ENCODE peak calls at places on chromosome 16, in seven cellular contexts. One of them, this sample, is unnamed.

GRCh38 chr16:9275816-9276354 is 184.4 kb downstream of the HAPSTR1 start:
- DNase-seq in thoracic aorta: no peak
- DNase-seq in activated T-cell treated with anti-CD3 and anti-CD28 coated beads, Interleukin-2, amount 50 U/mL, for 48 hours: no peak
- DNase-seq in IMR-90: no peak
- DNase-seq in ACHN: no peak
- DNase-seq in activated CD8-positive, alpha-beta memory T cell treated with anti-CD3 and anti-CD28 coated beads, Interleukin-2, amount 10 ng/mL, durations not matched to agents 7 days and 5 days: no peak
- DNase-seq in activated naive CD4-positive, alpha-beta T cell: no peak
- DNase-seq in this sample: no peak

GRCh38 chr16:21989141-21989540 is 11.8 kb downstream of the PDZD9 start:
- DNase-seq in IMR-90: peak; percentile 10
- DNase-seq in activated CD8-positive, alpha-beta memory T cell treated with anti-CD3 and anti-CD28 coated beads, Interleukin-2, amount 10 ng/mL, durations not matched to agents 7 days and 5 days: no peak
- DNase-seq in activated T-cell treated with anti-CD3 and anti-CD28 coated beads, Interleukin-2, amount 50 U/mL, for 48 hours: no peak
- DNase-seq in activated naive CD4-positive, alpha-beta T cell: no peak
- DNase-seq in ACHN: no peak
- DNase-seq in thoracic aorta: no peak
- DNase-seq in this sample: no peak

GRCh38 chr16:57620316-57621231 is 7.9 kb upstream of the ADGRG1 start:
- DNase-seq in thoracic aorta: no peak
- DNase-seq in activated T-cell treated with anti-CD3 and anti-CD28 coated beads, Interleukin-2, amount 50 U/mL, for 48 hours: no peak
- DNase-seq in activated CD8-positive, alpha-beta memory T cell treated with anti-CD3 and anti-CD28 coated beads, Interleukin-2, amount 10 ng/mL, durations not matched to agents 7 days and 5 days: no peak
- DNase-seq in activated naive CD4-positive, alpha-beta T cell: no peak
- DNase-seq in IMR-90: no peak
- DNase-seq in ACHN: no peak
- DNase-seq in this sample: peak; percentile 28

GRCh38 chr16:86786338-86786737 is 208.0 kb downstream of the FOXL1 start:
- DNase-seq in ACHN: peak; percentile 38
- DNase-seq in IMR-90: no peak
- DNase-seq in activated T-cell treated with anti-CD3 and anti-CD28 coated beads, Interleukin-2, amount 50 U/mL, for 48 hours: no peak
- DNase-seq in activated naive CD4-positive, alpha-beta T cell: no peak
- DNase-seq in activated CD8-positive, alpha-beta memory T cell treated with anti-CD3 and anti-CD28 coated beads, Interleukin-2, amount 10 ng/mL, durations not matched to agents 7 days and 5 days: no peak
- DNase-seq in thoracic aorta: no peak
- DNase-seq in this sample: no peak

GRCh38 chr16:84700518-84701277 is 898 bp downstream of the USP10 start:
- DNase-seq in activated T-cell treated with anti-CD3 and anti-CD28 coated beads, Interleukin-2, amount 50 U/mL, for 48 hours: no peak
- DNase-seq in activated naive CD4-positive, alpha-beta T cell: peak; percentile 17
- DNase-seq in thoracic aorta: no peak
- DNase-seq in IMR-90: peak; percentile 29
- DNase-seq in activated CD8-positive, alpha-beta memory T cell treated with anti-CD3 and anti-CD28 coated beads, Interleukin-2, amount 10 ng/mL, durations not matched to agents 7 days and 5 days: peak; percentile 69
- DNase-seq in ACHN: peak; percentile 50
- DNase-seq in this sample: no peak

GRCh38 chr16:74660383-74660782 is 6.3 kb downstream of the RFWD3 start:
- DNase-seq in IMR-90: no peak
- DNase-seq in activated T-cell treated with anti-CD3 and anti-CD28 coated beads, Interleukin-2, amount 50 U/mL, for 48 hours: no peak
- DNase-seq in activated CD8-positive, alpha-beta memory T cell treated with anti-CD3 and anti-CD28 coated beads, Interleukin-2, amount 10 ng/mL, durations not matched to agents 7 days and 5 days: no peak
- DNase-seq in ACHN: no peak
- DNase-seq in thoracic aorta: no peak
- DNase-seq in activated naive CD4-positive, alpha-beta T cell: no peak
- DNase-seq in this sample: no peak

GRCh38 chr16:8729779-8730334 is 55.4 kb downstream of the ABAT start:
- DNase-seq in ACHN: no peak
- DNase-seq in activated CD8-positive, alpha-beta memory T cell treated with anti-CD3 and anti-CD28 coated beads, Interleukin-2, amount 10 ng/mL, durations not matched to agents 7 days and 5 days: no peak
- DNase-seq in thoracic aorta: no peak
- DNase-seq in activated T-cell treated with anti-CD3 and anti-CD28 coated beads, Interleukin-2, amount 50 U/mL, for 48 hours: no peak
- DNase-seq in activated naive CD4-positive, alpha-beta T cell: no peak
- DNase-seq in IMR-90: no peak
- DNase-seq in this sample: no peak

GRCh38 chr16:46962629-46963028 is 10.8 kb downstream of the DNAJA2 start:
- DNase-seq in thoracic aorta: no peak
- DNase-seq in activated CD8-positive, alpha-beta memory T cell treated with anti-CD3 and anti-CD28 coated beads, Interleukin-2, amount 10 ng/mL, durations not matched to agents 7 days and 5 days: no peak
- DNase-seq in IMR-90: no peak
- DNase-seq in ACHN: no peak
- DNase-seq in activated naive CD4-positive, alpha-beta T cell: no peak
- DNase-seq in activated T-cell treated with anti-CD3 and anti-CD28 coated beads, Interleukin-2, amount 50 U/mL, for 48 hours: no peak
- DNase-seq in this sample: no peak

GRCh38 chr16:73886378-73886777 is 410.2 kb upstream of the PSMD7 start:
- DNase-seq in IMR-90: no peak
- DNase-seq in activated naive CD4-positive, alpha-beta T cell: no peak
- DNase-seq in thoracic aorta: no peak
- DNase-seq in activated CD8-positive, alpha-beta memory T cell treated with anti-CD3 and anti-CD28 coated beads, Interleukin-2, amount 10 ng/mL, durations not matched to agents 7 days and 5 days: no peak
- DNase-seq in ACHN: no peak
- DNase-seq in activated T-cell treated with anti-CD3 and anti-CD28 coated beads, Interleukin-2, amount 50 U/mL, for 48 hours: no peak
- DNase-seq in this sample: no peak

GRCh38 chr16:12535535-12536411 is 267.9 kb downstream of the CPPED1 start:
- DNase-seq in activated naive CD4-positive, alpha-beta T cell: no peak
- DNase-seq in IMR-90: no peak
- DNase-seq in thoracic aorta: no peak
- DNase-seq in ACHN: peak; percentile 19
- DNase-seq in activated T-cell treated with anti-CD3 and anti-CD28 coated beads, Interleukin-2, amount 50 U/mL, for 48 hours: peak; percentile 73
- DNase-seq in activated CD8-positive, alpha-beta memory T cell treated with anti-CD3 and anti-CD28 coated beads, Interleukin-2, amount 10 ng/mL, durations not matched to agents 7 days and 5 days: peak; percentile 81
- DNase-seq in this sample: no peak

GRCh38 chr16:89922477-89922883 is 662 bp upstream of the TUBB3 start:
- DNase-seq in activated CD8-positive, alpha-beta memory T cell treated with anti-CD3 and anti-CD28 coated beads, Interleukin-2, amount 10 ng/mL, durations not matched to agents 7 days and 5 days: peak; percentile 84
- DNase-seq in activated T-cell treated with anti-CD3 and anti-CD28 coated beads, Interleukin-2, amount 50 U/mL, for 48 hours: peak; percentile 61
- DNase-seq in IMR-90: peak; percentile 91
- DNase-seq in activated naive CD4-positive, alpha-beta T cell: no peak
- DNase-seq in thoracic aorta: peak; percentile 80
- DNase-seq in ACHN: peak; percentile 95
- DNase-seq in this sample: peak; percentile 80

GRCh38 chr16:47320546-47321315 is 140.1 kb downstream of the ITFG1 start:
- DNase-seq in activated naive CD4-positive, alpha-beta T cell: no peak
- DNase-seq in ACHN: no peak
- DNase-seq in IMR-90: peak; percentile 65
- DNase-seq in activated CD8-positive, alpha-beta memory T cell treated with anti-CD3 and anti-CD28 coated beads, Interleukin-2, amount 10 ng/mL, durations not matched to agents 7 days and 5 days: no peak
- DNase-seq in activated T-cell treated with anti-CD3 and anti-CD28 coated beads, Interleukin-2, amount 50 U/mL, for 48 hours: no peak
- DNase-seq in thoracic aorta: no peak
- DNase-seq in this sample: no peak

GRCh38 chr16:72952404-72953301 is 95.3 kb downstream of the ZFHX3 start:
- DNase-seq in ACHN: no peak
- DNase-seq in activated naive CD4-positive, alpha-beta T cell: no peak
- DNase-seq in activated CD8-positive, alpha-beta memory T cell treated with anti-CD3 and anti-CD28 coated beads, Interleukin-2, amount 10 ng/mL, durations not matched to agents 7 days and 5 days: no peak
- DNase-seq in thoracic aorta: no peak
- DNase-seq in IMR-90: peak; percentile 89
- DNase-seq in activated T-cell treated with anti-CD3 and anti-CD28 coated beads, Interleukin-2, amount 50 U/mL, for 48 hours: no peak
- DNase-seq in this sample: no peak

GRCh38 chr16:75195811-75196790 is 10.9 kb downstream of the CTRB2 start:
- DNase-seq in IMR-90: no peak
- DNase-seq in activated naive CD4-positive, alpha-beta T cell: no peak
- DNase-seq in activated T-cell treated with anti-CD3 and anti-CD28 coated beads, Interleukin-2, amount 50 U/mL, for 48 hours: peak; percentile 15
- DNase-seq in thoracic aorta: no peak
- DNase-seq in ACHN: no peak
- DNase-seq in activated CD8-positive, alpha-beta memory T cell treated with anti-CD3 and anti-CD28 coated beads, Interleukin-2, amount 10 ng/mL, durations not matched to agents 7 days and 5 days: peak; percentile 36
- DNase-seq in this sample: no peak

GRCh38 chr16:85598141-85598540 is 15.0 kb upstream of the GSE1 start:
- DNase-seq in ACHN: no peak
- DNase-seq in activated T-cell treated with anti-CD3 and anti-CD28 coated beads, Interleukin-2, amount 50 U/mL, for 48 hours: no peak
- DNase-seq in IMR-90: no peak
- DNase-seq in activated naive CD4-positive, alpha-beta T cell: no peak
- DNase-seq in thoracic aorta: no peak
- DNase-seq in activated CD8-positive, alpha-beta memory T cell treated with anti-CD3 and anti-CD28 coated beads, Interleukin-2, amount 10 ng/mL, durations not matched to agents 7 days and 5 days: no peak
- DNase-seq in this sample: no peak

GRCh38 chr16:72967941-72968340 is 80.0 kb downstream of the ZFHX3 start:
- DNase-seq in thoracic aorta: no peak
- DNase-seq in activated CD8-positive, alpha-beta memory T cell treated with anti-CD3 and anti-CD28 coated beads, Interleukin-2, amount 10 ng/mL, durations not matched to agents 7 days and 5 days: no peak
- DNase-seq in activated T-cell treated with anti-CD3 and anti-CD28 coated beads, Interleukin-2, amount 50 U/mL, for 48 hours: no peak
- DNase-seq in ACHN: no peak
- DNase-seq in IMR-90: no peak
- DNase-seq in activated naive CD4-positive, alpha-beta T cell: no peak
- DNase-seq in this sample: no peak

GRCh38 chr16:10981697-10982216 is 37.4 kb downstream of the CLEC16A start:
- DNase-seq in IMR-90: no peak
- DNase-seq in activated CD8-positive, alpha-beta memory T cell treated with anti-CD3 and anti-CD28 coated beads, Interleukin-2, amount 10 ng/mL, durations not matched to agents 7 days and 5 days: peak; percentile 87
- DNase-seq in ACHN: peak; percentile 42
- DNase-seq in activated T-cell treated with anti-CD3 and anti-CD28 coated beads, Interleukin-2, amount 50 U/mL, for 48 hours: peak; percentile 73
- DNase-seq in thoracic aorta: no peak
- DNase-seq in activated naive CD4-positive, alpha-beta T cell: no peak
- DNase-seq in this sample: no peak

GRCh38 chr16:27779719-27780161 is 229.8 kb downstream of the KATNIP start:
- DNase-seq in activated CD8-positive, alpha-beta memory T cell treated with anti-CD3 and anti-CD28 coated beads, Interleukin-2, amount 10 ng/mL, durations not matched to agents 7 days and 5 days: no peak
- DNase-seq in ACHN: no peak
- DNase-seq in activated naive CD4-positive, alpha-beta T cell: no peak
- DNase-seq in IMR-90: peak; percentile 46
- DNase-seq in activated T-cell treated with anti-CD3 and anti-CD28 coated beads, Interleukin-2, amount 50 U/mL, for 48 hours: no peak
- DNase-seq in thoracic aorta: no peak
- DNase-seq in this sample: peak; percentile 58

GRCh38 chr16:63192969-63193368 is 1156.7 kb upstream of the CDH8 start:
- DNase-seq in activated CD8-positive, alpha-beta memory T cell treated with anti-CD3 and anti-CD28 coated beads, Interleukin-2, amount 10 ng/mL, durations not matched to agents 7 days and 5 days: no peak
- DNase-seq in activated naive CD4-positive, alpha-beta T cell: no peak
- DNase-seq in ACHN: peak; percentile 7
- DNase-seq in thoracic aorta: no peak
- DNase-seq in IMR-90: no peak
- DNase-seq in activated T-cell treated with anti-CD3 and anti-CD28 coated beads, Interleukin-2, amount 50 U/mL, for 48 hours: no peak
- DNase-seq in this sample: no peak

GRCh38 chr16:12462690-12463646 is 340.7 kb downstream of the CPPED1 start:
- DNase-seq in thoracic aorta: no peak
- DNase-seq in activated naive CD4-positive, alpha-beta T cell: no peak
- DNase-seq in activated CD8-positive, alpha-beta memory T cell treated with anti-CD3 and anti-CD28 coated beads, Interleukin-2, amount 10 ng/mL, durations not matched to agents 7 days and 5 days: no peak
- DNase-seq in activated T-cell treated with anti-CD3 and anti-CD28 coated beads, Interleukin-2, amount 50 U/mL, for 48 hours: no peak
- DNase-seq in IMR-90: peak; percentile 82
- DNase-seq in ACHN: no peak
- DNase-seq in this sample: no peak

GRCh38 chr16:65044861-65045260 is 77.0 kb downstream of the CDH11 start:
- DNase-seq in IMR-90: peak; percentile 92
- DNase-seq in activated CD8-positive, alpha-beta memory T cell treated with anti-CD3 and anti-CD28 coated beads, Interleukin-2, amount 10 ng/mL, durations not matched to agents 7 days and 5 days: no peak
- DNase-seq in activated naive CD4-positive, alpha-beta T cell: no peak
- DNase-seq in activated T-cell treated with anti-CD3 and anti-CD28 coated beads, Interleukin-2, amount 50 U/mL, for 48 hours: no peak
- DNase-seq in thoracic aorta: no peak
- DNase-seq in ACHN: no peak
- DNase-seq in this sample: no peak

GRCh38 chr16:31502981-31503380 is 5.2 kb downstream of the RUSF1 start:
- DNase-seq in activated CD8-positive, alpha-beta memory T cell treated with anti-CD3 and anti-CD28 coated beads, Interleukin-2, amount 10 ng/mL, durations not matched to agents 7 days and 5 days: no peak
- DNase-seq in activated naive CD4-positive, alpha-beta T cell: no peak
- DNase-seq in thoracic aorta: no peak
- DNase-seq in activated T-cell treated with anti-CD3 and anti-CD28 coated beads, Interleukin-2, amount 50 U/mL, for 48 hours: no peak
- DNase-seq in ACHN: no peak
- DNase-seq in IMR-90: peak; percentile 43
- DNase-seq in this sample: no peak

GRCh38 chr16:73149329-73149728 is 101.4 kb upstream of the ZFHX3 start:
- DNase-seq in activated T-cell treated with anti-CD3 and anti-CD28 coated beads, Interleukin-2, amount 50 U/mL, for 48 hours: no peak
- DNase-seq in ACHN: no peak
- DNase-seq in IMR-90: no peak
- DNase-seq in activated CD8-positive, alpha-beta memory T cell treated with anti-CD3 and anti-CD28 coated beads, Interleukin-2, amount 10 ng/mL, durations not matched to agents 7 days and 5 days: no peak
- DNase-seq in thoracic aorta: no peak
- DNase-seq in activated naive CD4-positive, alpha-beta T cell: no peak
- DNase-seq in this sample: no peak

GRCh38 chr16:11111166-11111565 is 144.8 kb downstream of the SOCS1 start:
- DNase-seq in IMR-90: no peak
- DNase-seq in activated CD8-positive, alpha-beta memory T cell treated with anti-CD3 and anti-CD28 coated beads, Interleukin-2, amount 10 ng/mL, durations not matched to agents 7 days and 5 days: no peak
- DNase-seq in ACHN: no peak
- DNase-seq in activated T-cell treated with anti-CD3 and anti-CD28 coated beads, Interleukin-2, amount 50 U/mL, for 48 hours: no peak
- DNase-seq in activated naive CD4-positive, alpha-beta T cell: no peak
- DNase-seq in thoracic aorta: no peak
- DNase-seq in this sample: no peak

This sample was measured in ovary.